ENCODE peak calls at places on chromosomes 2 and 18, in four cellular contexts. H is heart left ventricle, N is spleen, X is suprapubic skin. V is an unnamed sample.
A peak's percentile ranks its signal among the peaks of the same experiment; 100 is the strongest.

GRCh38 chr18:61637319-61637718 is 255.5 kb downstream of the RNF152 start:
- DNase-seq in H (no peak), N (no peak), X (no peak), V (no peak)

GRCh38 chr2:11932053-11932512 is 185.7 kb downstream of the LPIN1 start:
- DNase-seq in H (no peak), N (no peak), X (no peak), V (no peak)

GRCh38 chr18:48364146-48364545 is 45.0 kb downstream of the ZBTB7C start:
- DNase-seq in H (no peak), N (no peak), X (no peak), V (no peak)

GRCh38 chr18:33495278-33495677 is 54.8 kb upstream of the CCDC178 start:
- DNase-seq in H (no peak), N (no peak), X (no peak), V (no peak)

GRCh38 chr2:95076705-95077520 is 44.7 kb downstream of the MRPS5 start:
- DNase-seq in H (peak; percentile 85), N (peak; percentile 94), X (peak; percentile 76), V (no peak)

GRCh38 chr2:168849610-168850009 is 40.6 kb downstream of the SPC25 start:
- DNase-seq in H (no peak), N (no peak), X (no peak), V (no peak)

GRCh38 chr2:9164112-9164608 is 42.5 kb upstream of the ASAP2 start:
- DNase-seq in H (no peak), N (peak; percentile 44), X (no peak), V (no peak)

GRCh38 chr2:112201706-112202430 is 53.0 kb downstream of the ZC3H8 start:
- DNase-seq in H (no peak), N (no peak), X (no peak), V (no peak)

GRCh38 chr18:72820571-72820970 is 47.2 kb downstream of the NETO1 start:
- DNase-seq in H (no peak), N (no peak), X (no peak), V (no peak)

GRCh38 chr2:26438526-26438925 is 36.8 kb downstream of the DRC1 start:
- DNase-seq in H (no peak), N (no peak), X (no peak), V (no peak)

GRCh38 chr18:6039055-6039454 is 143.7 kb upstream of the TMEM200C start:
- DNase-seq in H (no peak), N (no peak), X (no peak), V (no peak)

GRCh38 chr2:240791821-240792657 is 28.0 kb downstream of the KIF1A start:
- DNase-seq in H (no peak), N (peak; percentile 53), X (peak; percentile 53), V (peak; percentile 27)

GRCh38 chr2:195027947-195028346 is 629.1 kb upstream of the SLC39A10 start:
- DNase-seq in H (no peak), N (no peak), X (no peak), V (no peak)

GRCh38 chr2:135985826-135986393 is 484 bp upstream of the DARS1 start:
- DNase-seq in H (no peak), N (no peak), X (no peak), V (peak; percentile 56)

GRCh38 chr2:240701091-240701735 is 9.5 kb downstream of the AQP12A start:
- DNase-seq in H (peak; percentile 47), N (peak; percentile 70), X (peak; percentile 50), V (no peak)

GRCh38 chr2:74031203-74031602 is 46.5 kb downstream of the TET3 start:
- DNase-seq in H (no peak), N (no peak), X (no peak), V (no peak)

GRCh38 chr2:240383099-240383758 is 52.2 kb upstream of the GPC1 start:
- DNase-seq in H (peak; percentile 59), N (no peak), X (no peak), V (peak; percentile 38)

GRCh38 chr2:106098081-106098480 is 96.0 kb downstream of the UXS1 start:
- DNase-seq in H (no peak), N (no peak), X (no peak), V (no peak)

GRCh38 chr2:75140288-75140687 is 59.0 kb downstream of the TACR1 start:
- DNase-seq in H (no peak), N (no peak), X (no peak), V (no peak)

GRCh38 chr2:233063269-233063975 is 3.3 kb downstream of the INPP5D start:
- DNase-seq in H (peak; percentile 63), N (peak; percentile 83), X (peak; percentile 55), V (no peak)

GRCh38 chr2:152016175-152017120 is 82.4 kb downstream of the CACNB4 start:
- DNase-seq in H (no peak), N (no peak), X (no peak), V (no peak)

GRCh38 chr2:157876066-157876770 is at the start of gene ACVR1:
- DNase-seq in H (peak; percentile 96), N (peak; percentile 95), X (peak; percentile 96), V (peak; percentile 91)
- TF ChIP-seq CTCF in H (peak; percentile 66), N (no peak), X (no peak), V (peak; percentile 4)

GRCh38 chr18:1751249-1751648 is 820.1 kb downstream of the METTL4 start:
- DNase-seq in H (no peak), N (no peak), X (no peak), V (no peak)
- TF ChIP-seq CTCF in H (no peak), N (no peak), X (no peak), V (no peak)

GRCh38 chr2:218727502-218728165 is 17.0 kb downstream of the TTLL4 start:
- DNase-seq in H (no peak), N (no peak), X (no peak), V (no peak)
- TF ChIP-seq CTCF in H (no peak), N (no peak), X (no peak), V (peak; percentile 80)

DNA sequence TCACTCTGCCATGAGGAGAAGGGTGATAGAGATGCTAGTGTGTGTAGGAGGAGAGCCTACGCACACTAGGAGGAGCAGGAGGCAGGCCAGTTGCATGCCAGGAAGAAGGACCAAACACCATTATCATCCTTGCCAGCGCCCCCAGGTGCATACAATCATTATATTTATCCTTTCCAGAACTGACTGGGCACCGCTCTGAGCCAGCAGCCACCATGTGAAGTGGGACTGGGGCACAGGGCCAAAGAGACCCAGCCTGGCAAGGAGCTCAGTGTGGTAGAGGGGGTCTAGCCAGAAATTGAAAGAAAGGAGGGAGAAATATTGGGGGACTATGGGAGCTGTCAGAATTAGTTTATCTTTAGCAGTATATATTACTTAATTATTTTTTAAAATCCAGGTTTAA is 8.3 kb upstream of the GPR148 start:
- DNase-seq in H (no peak), N (no peak), X (no peak), V (no peak)
- TF ChIP-seq CTCF in H (no peak), N (no peak), X (no peak), V (no peak)

V was measured in CD14-positive monocyte.